ENCODE peak calls at places on chromosomes 7 and 10, in nine cellular contexts. One of them, this sample, is unnamed.
A peak's percentile ranks its signal among the peaks of the same experiment; 100 is the strongest.

GRCh38 chr7:115356139-115356746 is 434.3 kb downstream of the MDFIC start:
- DNase-seq in heart right ventricle: no peak
- DNase-seq in SJSA1: no peak
- DNase-seq in ELR: peak; percentile 48
- DNase-seq in Peyer's patch: no peak
- DNase-seq in fibroblast of villous mesenchyme: peak; percentile 30
- DNase-seq in A549: peak; percentile 27
- DNase-seq in activated T-helper 1 cell treated with Interleukin-2 at 50 U/mL for 16 hours: no peak
- DNase-seq in stimulated activated CD8-positive, alpha-beta memory T cell treated with anti-CD3 and anti-CD28 coated beads, Interleukin-7, amount 100 ng/mL, for 24 hours: no peak
- DNase-seq in this sample: no peak

GRCh38 chr7:51253157-51253556 is 63.5 kb downstream of the COBL start:
- DNase-seq in heart right ventricle: no peak
- DNase-seq in SJSA1: no peak
- DNase-seq in ELR: no peak
- DNase-seq in Peyer's patch: no peak
- DNase-seq in fibroblast of villous mesenchyme: no peak
- DNase-seq in A549: peak; percentile 10
- DNase-seq in activated T-helper 1 cell treated with Interleukin-2 at 50 U/mL for 16 hours: no peak
- DNase-seq in stimulated activated CD8-positive, alpha-beta memory T cell treated with anti-CD3 and anti-CD28 coated beads, Interleukin-7, amount 100 ng/mL, for 24 hours: no peak
- DNase-seq in this sample: no peak

GRCh38 chr10:127587668-127588395 is 38.7 kb downstream of the NPS start:
- DNase-seq in heart right ventricle: peak; percentile 25
- DNase-seq in SJSA1: no peak
- DNase-seq in ELR: no peak
- DNase-seq in Peyer's patch: no peak
- DNase-seq in fibroblast of villous mesenchyme: no peak
- DNase-seq in A549: no peak
- DNase-seq in activated T-helper 1 cell treated with Interleukin-2 at 50 U/mL for 16 hours: no peak
- DNase-seq in stimulated activated CD8-positive, alpha-beta memory T cell treated with anti-CD3 and anti-CD28 coated beads, Interleukin-7, amount 100 ng/mL, for 24 hours: no peak
- DNase-seq in this sample: no peak

GRCh38 chr10:16765532-16766365 is 51.5 kb downstream of the RSU1 start:
- DNase-seq in heart right ventricle: no peak
- DNase-seq in SJSA1: no peak
- DNase-seq in ELR: no peak
- DNase-seq in Peyer's patch: no peak
- DNase-seq in fibroblast of villous mesenchyme: no peak
- DNase-seq in A549: no peak
- DNase-seq in activated T-helper 1 cell treated with Interleukin-2 at 50 U/mL for 16 hours: no peak
- DNase-seq in stimulated activated CD8-positive, alpha-beta memory T cell treated with anti-CD3 and anti-CD28 coated beads, Interleukin-7, amount 100 ng/mL, for 24 hours: no peak
- DNase-seq in this sample: no peak

GRCh38 chr10:128499956-128500355 is 373.7 kb upstream of the MKI67 start:
- DNase-seq in heart right ventricle: no peak
- DNase-seq in SJSA1: no peak
- DNase-seq in ELR: no peak
- DNase-seq in Peyer's patch: no peak
- DNase-seq in fibroblast of villous mesenchyme: no peak
- DNase-seq in A549: no peak
- DNase-seq in activated T-helper 1 cell treated with Interleukin-2 at 50 U/mL for 16 hours: no peak
- DNase-seq in stimulated activated CD8-positive, alpha-beta memory T cell treated with anti-CD3 and anti-CD28 coated beads, Interleukin-7, amount 100 ng/mL, for 24 hours: no peak
- DNase-seq in this sample: no peak

GRCh38 chr10:23173549-23174074 is 18.5 kb upstream of the PTF1A start:
- DNase-seq in heart right ventricle: no peak
- DNase-seq in SJSA1: no peak
- DNase-seq in ELR: no peak
- DNase-seq in Peyer's patch: no peak
- DNase-seq in fibroblast of villous mesenchyme: no peak
- DNase-seq in A549: no peak
- DNase-seq in activated T-helper 1 cell treated with Interleukin-2 at 50 U/mL for 16 hours: no peak
- DNase-seq in stimulated activated CD8-positive, alpha-beta memory T cell treated with anti-CD3 and anti-CD28 coated beads, Interleukin-7, amount 100 ng/mL, for 24 hours: no peak
- DNase-seq in this sample: no peak

GRCh38 chr10:55320187-55320586 is 519.2 kb upstream of the PCDH15 start:
- DNase-seq in heart right ventricle: no peak
- DNase-seq in SJSA1: no peak
- DNase-seq in ELR: no peak
- DNase-seq in Peyer's patch: no peak
- DNase-seq in fibroblast of villous mesenchyme: no peak
- DNase-seq in A549: no peak
- DNase-seq in activated T-helper 1 cell treated with Interleukin-2 at 50 U/mL for 16 hours: no peak
- DNase-seq in stimulated activated CD8-positive, alpha-beta memory T cell treated with anti-CD3 and anti-CD28 coated beads, Interleukin-7, amount 100 ng/mL, for 24 hours: no peak
- DNase-seq in this sample: no peak

GRCh38 chr7:139457153-139457946 is 26.1 kb downstream of the KLRG2 start:
- DNase-seq in heart right ventricle: no peak
- DNase-seq in SJSA1: no peak
- DNase-seq in ELR: peak; percentile 43
- DNase-seq in Peyer's patch: no peak
- DNase-seq in fibroblast of villous mesenchyme: peak; percentile 25
- DNase-seq in A549: peak; percentile 14
- DNase-seq in activated T-helper 1 cell treated with Interleukin-2 at 50 U/mL for 16 hours: no peak
- DNase-seq in stimulated activated CD8-positive, alpha-beta memory T cell treated with anti-CD3 and anti-CD28 coated beads, Interleukin-7, amount 100 ng/mL, for 24 hours: no peak
- DNase-seq in this sample: no peak

GRCh38 chr7:13946181-13946580 is 43.3 kb downstream of the ETV1 start:
- DNase-seq in heart right ventricle: no peak
- DNase-seq in SJSA1: peak; percentile 25
- DNase-seq in ELR: peak; percentile 28
- DNase-seq in Peyer's patch: no peak
- DNase-seq in fibroblast of villous mesenchyme: peak; percentile 91
- DNase-seq in A549: no peak
- DNase-seq in activated T-helper 1 cell treated with Interleukin-2 at 50 U/mL for 16 hours: no peak
- DNase-seq in stimulated activated CD8-positive, alpha-beta memory T cell treated with anti-CD3 and anti-CD28 coated beads, Interleukin-7, amount 100 ng/mL, for 24 hours: no peak
- DNase-seq in this sample: no peak

GRCh38 chr10:31101123-31101522 is 69.5 kb upstream of the ZNF438 start:
- DNase-seq in heart right ventricle: no peak
- DNase-seq in SJSA1: peak; percentile 82
- DNase-seq in ELR: peak; percentile 93
- DNase-seq in Peyer's patch: no peak
- DNase-seq in fibroblast of villous mesenchyme: peak; percentile 75
- DNase-seq in A549: peak; percentile 53
- DNase-seq in activated T-helper 1 cell treated with Interleukin-2 at 50 U/mL for 16 hours: peak; percentile 13
- DNase-seq in stimulated activated CD8-positive, alpha-beta memory T cell treated with anti-CD3 and anti-CD28 coated beads, Interleukin-7, amount 100 ng/mL, for 24 hours: peak; percentile 35
- DNase-seq in this sample: no peak

GRCh38 chr7:43711503-43711902 is 17.8 kb downstream of the COA1 start:
- DNase-seq in heart right ventricle: no peak
- DNase-seq in SJSA1: no peak
- DNase-seq in ELR: no peak
- DNase-seq in Peyer's patch: no peak
- DNase-seq in fibroblast of villous mesenchyme: no peak
- DNase-seq in A549: no peak
- DNase-seq in activated T-helper 1 cell treated with Interleukin-2 at 50 U/mL for 16 hours: no peak
- DNase-seq in stimulated activated CD8-positive, alpha-beta memory T cell treated with anti-CD3 and anti-CD28 coated beads, Interleukin-7, amount 100 ng/mL, for 24 hours: no peak
- DNase-seq in this sample: no peak

GRCh38 chr10:112799726-112800510 is 150.1 kb upstream of the TCF7L2 start:
- DNase-seq in heart right ventricle: no peak
- DNase-seq in SJSA1: no peak
- DNase-seq in ELR: no peak
- DNase-seq in Peyer's patch: peak; percentile 17
- DNase-seq in fibroblast of villous mesenchyme: no peak
- DNase-seq in A549: no peak
- DNase-seq in activated T-helper 1 cell treated with Interleukin-2 at 50 U/mL for 16 hours: no peak
- DNase-seq in stimulated activated CD8-positive, alpha-beta memory T cell treated with anti-CD3 and anti-CD28 coated beads, Interleukin-7, amount 100 ng/mL, for 24 hours: no peak
- DNase-seq in this sample: no peak

GRCh38 chr10:63264852-63265617 is 131.9 kb downstream of the NRBF2 start:
- DNase-seq in heart right ventricle: peak; percentile 42
- DNase-seq in SJSA1: peak; percentile 51
- DNase-seq in ELR: peak; percentile 77
- DNase-seq in Peyer's patch: peak; percentile 71
- DNase-seq in fibroblast of villous mesenchyme: peak; percentile 76
- DNase-seq in A549: peak; percentile 70
- DNase-seq in activated T-helper 1 cell treated with Interleukin-2 at 50 U/mL for 16 hours: no peak
- DNase-seq in stimulated activated CD8-positive, alpha-beta memory T cell treated with anti-CD3 and anti-CD28 coated beads, Interleukin-7, amount 100 ng/mL, for 24 hours: no peak
- DNase-seq in this sample: no peak

GRCh38 chr10:70355234-70356021 is 27.0 kb downstream of the LRRC20 start:
- DNase-seq in heart right ventricle: no peak
- DNase-seq in SJSA1: no peak
- DNase-seq in ELR: no peak
- DNase-seq in Peyer's patch: no peak
- DNase-seq in fibroblast of villous mesenchyme: peak; percentile 92
- DNase-seq in A549: no peak
- DNase-seq in activated T-helper 1 cell treated with Interleukin-2 at 50 U/mL for 16 hours: no peak
- DNase-seq in stimulated activated CD8-positive, alpha-beta memory T cell treated with anti-CD3 and anti-CD28 coated beads, Interleukin-7, amount 100 ng/mL, for 24 hours: no peak
- DNase-seq in this sample: no peak

GRCh38 chr10:114876602-114877300 is 55.2 kb downstream of the FHIP2A start:
- DNase-seq in heart right ventricle: peak; percentile 64
- DNase-seq in SJSA1: peak; percentile 57
- DNase-seq in ELR: peak; percentile 76
- DNase-seq in Peyer's patch: peak; percentile 77
- DNase-seq in fibroblast of villous mesenchyme: peak; percentile 68
- DNase-seq in A549: peak; percentile 68
- DNase-seq in activated T-helper 1 cell treated with Interleukin-2 at 50 U/mL for 16 hours: no peak
- DNase-seq in stimulated activated CD8-positive, alpha-beta memory T cell treated with anti-CD3 and anti-CD28 coated beads, Interleukin-7, amount 100 ng/mL, for 24 hours: no peak
- DNase-seq in this sample: peak; percentile 79

GRCh38 chr7:137772748-137773147 is 74.0 kb downstream of the DGKI start:
- DNase-seq in heart right ventricle: no peak
- DNase-seq in SJSA1: peak; percentile 50
- DNase-seq in ELR: peak; percentile 89
- DNase-seq in Peyer's patch: no peak
- DNase-seq in fibroblast of villous mesenchyme: peak; percentile 74
- DNase-seq in A549: no peak
- DNase-seq in activated T-helper 1 cell treated with Interleukin-2 at 50 U/mL for 16 hours: no peak
- DNase-seq in stimulated activated CD8-positive, alpha-beta memory T cell treated with anti-CD3 and anti-CD28 coated beads, Interleukin-7, amount 100 ng/mL, for 24 hours: no peak
- DNase-seq in this sample: no peak

GRCh38 chr7:156474241-156474743 is 166.3 kb upstream of the RNF32 start:
- DNase-seq in heart right ventricle: no peak
- DNase-seq in SJSA1: peak; percentile 22
- DNase-seq in ELR: peak; percentile 57
- DNase-seq in Peyer's patch: no peak
- DNase-seq in fibroblast of villous mesenchyme: peak; percentile 47
- DNase-seq in A549: peak; percentile 25
- DNase-seq in activated T-helper 1 cell treated with Interleukin-2 at 50 U/mL for 16 hours: no peak
- DNase-seq in stimulated activated CD8-positive, alpha-beta memory T cell treated with anti-CD3 and anti-CD28 coated beads, Interleukin-7, amount 100 ng/mL, for 24 hours: no peak
- DNase-seq in this sample: peak; percentile 44

GRCh38 chr10:52883996-52884871 is 111.7 kb upstream of the MBL2 start:
- DNase-seq in heart right ventricle: peak; percentile 23
- DNase-seq in SJSA1: peak; percentile 45
- DNase-seq in ELR: peak; percentile 63
- DNase-seq in Peyer's patch: peak; percentile 49
- DNase-seq in fibroblast of villous mesenchyme: peak; percentile 65
- DNase-seq in A549: peak; percentile 68
- DNase-seq in activated T-helper 1 cell treated with Interleukin-2 at 50 U/mL for 16 hours: no peak
- DNase-seq in stimulated activated CD8-positive, alpha-beta memory T cell treated with anti-CD3 and anti-CD28 coated beads, Interleukin-7, amount 100 ng/mL, for 24 hours: no peak
- DNase-seq in this sample: peak; percentile 51

GRCh38 chr7:26608402-26608801 is 256.0 kb downstream of the SKAP2 start:
- DNase-seq in heart right ventricle: no peak
- DNase-seq in SJSA1: no peak
- DNase-seq in ELR: no peak
- DNase-seq in Peyer's patch: no peak
- DNase-seq in fibroblast of villous mesenchyme: no peak
- DNase-seq in A549: no peak
- DNase-seq in activated T-helper 1 cell treated with Interleukin-2 at 50 U/mL for 16 hours: no peak
- DNase-seq in stimulated activated CD8-positive, alpha-beta memory T cell treated with anti-CD3 and anti-CD28 coated beads, Interleukin-7, amount 100 ng/mL, for 24 hours: no peak
- DNase-seq in this sample: no peak

GRCh38 chr7:24869572-24869971 is 110.4 kb downstream of the OSBPL3 start:
- DNase-seq in heart right ventricle: no peak
- DNase-seq in SJSA1: peak; percentile 72
- DNase-seq in ELR: peak; percentile 54
- DNase-seq in Peyer's patch: no peak
- DNase-seq in fibroblast of villous mesenchyme: no peak
- DNase-seq in A549: no peak
- DNase-seq in activated T-helper 1 cell treated with Interleukin-2 at 50 U/mL for 16 hours: no peak
- DNase-seq in stimulated activated CD8-positive, alpha-beta memory T cell treated with anti-CD3 and anti-CD28 coated beads, Interleukin-7, amount 100 ng/mL, for 24 hours: no peak
- DNase-seq in this sample: no peak

GRCh38 chr10:121574519-121575170 is 23.6 kb downstream of the FGFR2 start:
- DNase-seq in heart right ventricle: no peak
- DNase-seq in SJSA1: no peak
- DNase-seq in ELR: no peak
- DNase-seq in Peyer's patch: no peak
- DNase-seq in fibroblast of villous mesenchyme: no peak
- DNase-seq in A549: no peak
- DNase-seq in activated T-helper 1 cell treated with Interleukin-2 at 50 U/mL for 16 hours: no peak
- DNase-seq in stimulated activated CD8-positive, alpha-beta memory T cell treated with anti-CD3 and anti-CD28 coated beads, Interleukin-7, amount 100 ng/mL, for 24 hours: no peak
- DNase-seq in this sample: no peak

GRCh38 chr7:101636822-101637623 is 7.9 kb upstream of the MYL10 start:
- DNase-seq in heart right ventricle: no peak
- DNase-seq in SJSA1: no peak
- DNase-seq in ELR: peak; percentile 41
- DNase-seq in Peyer's patch: no peak
- DNase-seq in fibroblast of villous mesenchyme: no peak
- DNase-seq in A549: no peak
- DNase-seq in activated T-helper 1 cell treated with Interleukin-2 at 50 U/mL for 16 hours: no peak
- DNase-seq in stimulated activated CD8-positive, alpha-beta memory T cell treated with anti-CD3 and anti-CD28 coated beads, Interleukin-7, amount 100 ng/mL, for 24 hours: no peak
- DNase-seq in this sample: no peak